ENCODE peak calls at places on chromosomes 7 and 10, in six cellular contexts. I, P, L, G, H and O are unnamed samples.

GRCh38 chr10:70430489-70431445 is 10.7 kb downstream of the NODAL start:
- DNase-seq in H (no peak), P (peak; percentile 65), L (peak; percentile 69), I (no peak), G (no peak), O (no peak)

GRCh38 chr7:88073625-88074024 is 139.6 kb downstream of the ADAM22 start:
- DNase-seq in L (no peak), H (no peak), P (no peak), G (no peak), I (no peak), O (no peak)

GRCh38 chr7:87600130-87601124 is at the start of gene ABCB1:
- DNase-seq in G (no peak), H (peak; percentile 17), I (no peak), L (peak; percentile 61), P (peak; percentile 58), O (peak; percentile 83)

GRCh38 chr7:74584160-74584954 is 73.2 kb upstream of the GTF2I start:
- DNase-seq in I (no peak), G (no peak), H (no peak), P (no peak), L (no peak), O (no peak)

GRCh38 chr10:30028006-30028441 is 31.4 kb downstream of the JCAD start:
- DNase-seq in I (no peak), G (no peak), L (no peak), P (no peak), H (no peak), O (no peak)

GRCh38 chr10:60130130-60130579 is 223.8 kb upstream of the CCDC6 start:
- DNase-seq in L (no peak), H (no peak), I (no peak), G (no peak), P (no peak), O (peak; percentile 56)

GRCh38 chr7:96667026-96667425 is 42.6 kb downstream of the SEM1 start:
- DNase-seq in P (no peak), I (no peak), G (no peak), L (no peak), H (no peak), O (no peak)

GRCh38 chr10:94630017-94630688 is 53.4 kb upstream of the CYP2C18 start:
- DNase-seq in I (no peak), P (no peak), H (peak; percentile 0), L (no peak), G (no peak), O (peak; percentile 52)

GRCh38 chr10:114648368-114648767 is 9.7 kb downstream of the ABLIM1 start:
- DNase-seq in L (no peak), G (no peak), H (no peak), I (peak; percentile 72), P (no peak), O (no peak)

GRCh38 chr10:111077715-111078504 is 1.1 kb downstream of the ADRA2A start:
- DNase-seq in L (no peak), G (no peak), I (no peak), H (peak; percentile 5), P (no peak), O (peak; percentile 41)

GRCh38 chr7:151451156-151451555 is 11.2 kb upstream of the CRYGN start:
- DNase-seq in I (no peak), P (no peak), L (no peak), H (no peak), G (no peak), O (no peak)

GRCh38 chr7:131546126-131546525 is 10.3 kb downstream of the PODXL start:
- DNase-seq in G (no peak), P (no peak), H (no peak), I (no peak), L (no peak), O (peak; percentile 53)

GRCh38 chr10:48454302-48455054 is 148.0 kb downstream of the MAPK8 start:
- DNase-seq in P (no peak), H (no peak), G (no peak), I (no peak), L (peak; percentile 34), O (no peak)

GRCh38 chr7:112162161-112163020 is 43.8 kb downstream of the DOCK4 start:
- DNase-seq in G (peak; percentile 68), H (peak; percentile 71), I (no peak), P (peak; percentile 84), L (peak; percentile 55), O (peak; percentile 77)

GRCh38 chr7:116528008-116528789 is 3.4 kb downstream of the CAV1 start:
- DNase-seq in G (no peak), P (no peak), H (no peak), I (peak; percentile 83), L (peak; percentile 74), O (no peak)

GRCh38 chr10:82850166-82850565 is 975.2 kb downstream of the NRG3 start:
- DNase-seq in H (no peak), I (no peak), P (peak; percentile 39), L (no peak), G (no peak), O (no peak)

GRCh38 chr7:13990319-13990983 is 985 bp upstream of the ETV1 start:
- DNase-seq in I (peak; percentile 16), P (peak; percentile 45), L (peak; percentile 62), G (peak; percentile 26), H (peak; percentile 88), O (peak; percentile 55)

GRCh38 chr7:144437370-144438191 is 34.1 kb upstream of the NOBOX start:
- DNase-seq in P (peak; percentile 79), L (peak; percentile 43), H (peak; percentile 50), G (no peak), I (no peak), O (peak; percentile 41)

GRCh38 chr7:48718731-48719387 is 205.5 kb upstream of the CDC14C start:
- DNase-seq in L (no peak), P (no peak), G (no peak), I (peak; percentile 2), H (peak; percentile 38), O (no peak)

GRCh38 chr7:135974667-135975066 is 2.5 kb downstream of the MTPN start:
- DNase-seq in L (no peak), H (no peak), P (no peak), I (no peak), G (no peak), O (no peak)